ENCODE peak calls at places on chromosomes 13 and 19, in ten cellular contexts. S, R, J, W, F, Y, H, U, N and G are unnamed samples.

GRCh38 chr13:37208052-37208451 is 102.6 kb upstream of the CSNK1A1L start:
- DNase-seq in U (no peak), Y (no peak), N (no peak), F (no peak), R (no peak), H (no peak), W (peak; percentile 5), S (no peak), J (no peak), G (no peak)

GRCh38 chr19:33763661-33764343 is 32.9 kb upstream of the KCTD15 start:
- DNase-seq in F (no peak), H (peak; percentile 91), S (no peak), R (no peak), Y (no peak), J (no peak), U (no peak), W (no peak), N (no peak), G (no peak)

GRCh38 chr19:33275559-33275932 is 26.8 kb downstream of the CEBPA start:
- DNase-seq in R (no peak), F (no peak), U (no peak), N (no peak), Y (no peak), S (no peak), J (no peak), W (no peak), H (no peak), G (no peak)

GRCh38 chr19:49946415-49946814 is 14.6 kb downstream of the SIGLEC11 start:
- DNase-seq in U (no peak), H (no peak), Y (no peak), R (no peak), F (peak; percentile 10), S (no peak), N (no peak), J (no peak), W (no peak), G (peak; percentile 65)

GRCh38 chr19:52524086-52524485 is 3.4 kb upstream of the ZNF808 start:
- DNase-seq in F (no peak), Y (no peak), S (no peak), R (no peak), W (no peak), U (no peak), N (no peak), J (no peak), H (no peak), G (no peak)

GRCh38 chr19:20482721-20483120 is 82.9 kb downstream of the ZNF737 start:
- DNase-seq in U (no peak), S (no peak), F (no peak), N (no peak), Y (peak; percentile 41), R (no peak), J (no peak), H (no peak), W (no peak), G (no peak)

GRCh38 chr19:39795001-39795400 is 16.3 kb downstream of the LEUTX start:
- DNase-seq in H (no peak), N (no peak), F (no peak), S (no peak), R (no peak), W (no peak), J (no peak), U (no peak), Y (no peak), G (no peak)

GRCh38 chr13:49627831-49628652 is at the start of gene ARL11:
- DNase-seq in N (peak; percentile 68), H (no peak), S (no peak), Y (peak; percentile 35), U (peak; percentile 65), R (no peak), J (no peak), F (peak; percentile 82), W (no peak), G (peak; percentile 92)

GRCh38 chr13:39699274-39699673 is 43.8 kb downstream of the COG6 start:
- DNase-seq in S (no peak), N (no peak), F (no peak), U (no peak), H (no peak), W (no peak), J (no peak), Y (no peak), R (no peak), G (no peak)

GRCh38 chr13:44218501-44219240 is 155.0 kb upstream of the SERP2 start:
- DNase-seq in R (no peak), F (peak; percentile 86), S (no peak), Y (no peak), H (no peak), J (no peak), N (peak; percentile 60), W (peak; percentile 66), U (peak; percentile 33), G (no peak)

GRCh38 chr13:30346159-30346788 is 38.9 kb upstream of the KATNAL1 start:
- DNase-seq in H (no peak), R (no peak), Y (peak; percentile 79), N (no peak), J (peak; percentile 61), W (no peak), F (no peak), U (no peak), S (no peak), G (no peak)

GRCh38 chr13:30103161-30103858 is 204.0 kb downstream of the KATNAL1 start:
- DNase-seq in S (no peak), J (no peak), H (no peak), F (no peak), N (no peak), U (no peak), W (no peak), Y (no peak), R (no peak), G (no peak)

GRCh38 chr13:75800545-75800944 is 164.4 kb downstream of the LMO7 start:
- DNase-seq in N (no peak), U (no peak), S (no peak), F (no peak), W (no peak), R (no peak), J (no peak), H (no peak), Y (no peak), G (no peak)

GRCh38 chr13:74067818-74068217 is 66.4 kb downstream of the KLF12 start:
- DNase-seq in N (no peak), F (no peak), S (no peak), U (no peak), R (peak; percentile 39), Y (no peak), H (no peak), J (no peak), W (no peak), G (no peak)
- H3K4me3 ChIP-seq in N (no peak overlapping the region), F (no peak overlapping the region), S (no peak overlapping the region), U (no peak overlapping the region), R (no peak overlapping the region), Y (no peak overlapping the region), H (no peak overlapping the region), J (no peak overlapping the region), W (no peak overlapping the region), G (no peak overlapping the region)

GRCh38 chr19:1122972-1123363 is 19.2 kb downstream of the GPX4 start:
- DNase-seq in S (peak; percentile 57), U (peak; percentile 84), R (peak; percentile 70), Y (no peak), W (peak; percentile 86), N (peak; percentile 52), F (peak; percentile 77), H (peak; percentile 99), J (no peak), G (peak; percentile 100)
- H3K36me3 ChIP-seq in S (peaks cover 87% of the 10 kb centered on the region), U (no peaks in the 10 kb centered on the region), R (peaks cover 95% of the 10 kb centered on the region), Y (peaks cover 73% of the 10 kb centered on the region), W (peaks cover 3% of the 10 kb centered on the region), N (peaks cover 100% of the 10 kb centered on the region), F (no peaks in the 10 kb centered on the region), H (peaks cover 7% of the 10 kb centered on the region), J (peaks cover 93% of the 10 kb centered on the region), G (peaks cover 6% of the 10 kb centered on the region)

GRCh38 chr19:30165228-30165813 is 206.9 kb upstream of the ZNF536 start:
- DNase-seq in H (no peak), W (no peak), S (no peak), F (no peak), Y (no peak), U (no peak), J (no peak), N (no peak), R (no peak), G (peak; percentile 20)
- H3K27me3 ChIP-seq in H (no peaks in the 10 kb centered on the region), W (no peaks in the 10 kb centered on the region), S (no peaks in the 10 kb centered on the region), F (no peaks in the 10 kb centered on the region), Y (no peaks in the 10 kb centered on the region), U (no peaks in the 10 kb centered on the region), J (no peaks in the 10 kb centered on the region), N (no peaks in the 10 kb centered on the region), R (no peaks in the 10 kb centered on the region), G (no peaks in the 10 kb centered on the region)

GRCh38 chr19:11140896-11141295 is 14.7 kb downstream of the SPC24 start:
- DNase-seq in N (no peak), J (no peak), Y (no peak), S (no peak), W (no peak), H (no peak), F (no peak), R (no peak), U (no peak), G (no peak)

GRCh38 chr19:11136400-11137101 is 19.0 kb downstream of the SPC24 start:
- DNase-seq in F (no peak), N (no peak), Y (no peak), H (no peak), R (peak; percentile 57), S (no peak), J (no peak), U (no peak), W (no peak), G (peak; percentile 50)

GRCh38 chr19:11137542-11138384 is 17.8 kb downstream of the SPC24 start:
- DNase-seq in F (peak; percentile 88), W (peak; percentile 92), S (peak; percentile 94), J (peak; percentile 36), R (peak; percentile 91), Y (peak; percentile 54), N (peak; percentile 89), U (peak; percentile 92), H (peak; percentile 90), G (peak; percentile 94)

GRCh38 chr19:11141937-11142527 is 13.6 kb downstream of the SPC24 start:
- DNase-seq in F (no peak), R (peak; percentile 10), H (no peak), S (no peak), W (no peak), U (no peak), N (no peak), Y (no peak), J (no peak), G (peak; percentile 56)

DNA sequence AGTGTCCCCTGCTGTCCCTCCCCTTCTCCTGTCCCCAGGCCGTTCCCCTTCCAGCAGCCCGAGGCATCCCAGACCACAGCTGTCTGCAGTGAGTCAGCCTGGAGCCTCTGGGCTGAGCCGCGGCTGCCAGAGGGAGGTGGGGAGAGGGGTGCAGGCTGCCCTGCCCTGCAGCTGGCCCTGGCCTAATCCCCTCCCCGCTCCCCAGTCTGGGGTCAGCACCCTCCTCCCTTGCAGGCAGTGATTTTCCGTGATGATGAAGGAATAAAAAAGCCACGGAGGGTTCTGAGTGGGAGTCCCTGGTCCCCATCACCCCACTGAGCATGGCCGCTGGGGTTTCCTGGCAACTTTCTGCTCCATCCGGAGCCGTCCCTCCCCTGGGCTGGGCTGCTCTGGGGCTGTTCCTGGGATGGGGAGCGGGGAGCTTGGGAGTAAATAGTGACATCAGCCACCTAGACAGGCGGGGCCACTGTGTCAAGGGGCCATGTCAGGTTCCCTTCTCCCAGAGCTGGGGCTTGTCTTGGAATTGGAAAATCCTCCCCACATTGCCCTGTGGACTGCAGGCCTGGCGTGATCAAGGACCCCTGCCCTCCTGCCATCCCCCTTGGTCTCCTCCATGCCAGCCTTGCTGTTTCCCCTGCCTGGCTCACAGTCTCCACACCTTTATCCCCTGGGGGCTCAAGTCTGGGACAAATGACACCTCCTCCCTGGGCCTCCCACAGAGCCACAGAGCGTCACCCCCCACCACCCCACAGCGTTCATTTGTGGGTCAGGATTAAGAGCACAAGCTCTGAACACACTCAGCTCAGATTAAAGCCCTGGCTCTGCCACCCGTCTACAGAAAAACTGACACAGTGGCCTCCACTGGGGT is 16.7 kb downstream of the SPC24 start:
- DNase-seq in S (peak; percentile 57), R (peak; percentile 93), F (peak; percentile 90), J (no peak), N (peak; percentile 81), H (peak; percentile 61), Y (no peak), U (peak; percentile 88), W (peak; percentile 82), G (peak; percentile 82)
- H3K4me3 ChIP-seq in S (no peak overlapping the region), R (no peak overlapping the region), F (no peak overlapping the region), J (no peak overlapping the region), N (peak overlapping the region; percentile 33), H (no peak overlapping the region), Y (no peak overlapping the region), U (no peak overlapping the region), W (no peak overlapping the region), G (no peak overlapping the region)